ENCODE peak calls at places on chromosome 12, in eight cellular contexts. One of them, this sample, is unnamed. For H3K27me3, the result is how much of the 10 kb centered on the place peaks cover.

GRCh38 chr12:42865282-42865681 is 275.7 kb upstream of the PRICKLE1 start:
- DNase-seq in CD8-positive, alpha-beta T cell: no peak
- DNase-seq in right atrium auricular region: no peak
- DNase-seq in WERI-Rb-1: no peak
- DNase-seq in mammary epithelial cell: peak
- DNase-seq in transverse colon: no peak
- DNase-seq in HCT116: no peak
- DNase-seq in psoas muscle: no peak
- DNase-seq in this sample: no peak

GRCh38 chr12:130747867-130748740 is 32.0 kb upstream of the RIMBP2 start:
- DNase-seq in mammary epithelial cell: peak
- DNase-seq in CD8-positive, alpha-beta T cell: peak
- DNase-seq in psoas muscle: peak
- DNase-seq in HCT116: peak
- DNase-seq in right atrium auricular region: peak
- DNase-seq in WERI-Rb-1: peak
- DNase-seq in transverse colon: peak
- DNase-seq in this sample: peak

GRCh38 chr12:19630536-19630935 is 191.2 kb downstream of the AEBP2 start:
- DNase-seq in transverse colon: no peak
- DNase-seq in WERI-Rb-1: no peak
- DNase-seq in HCT116: no peak
- DNase-seq in mammary epithelial cell: no peak
- DNase-seq in CD8-positive, alpha-beta T cell: no peak
- DNase-seq in right atrium auricular region: no peak
- DNase-seq in psoas muscle: no peak
- DNase-seq in this sample: no peak

GRCh38 chr12:100936661-100937060 is 142.1 kb downstream of the ANO4 start:
- DNase-seq in transverse colon: no peak
- DNase-seq in mammary epithelial cell: no peak
- DNase-seq in psoas muscle: no peak
- DNase-seq in HCT116: no peak
- DNase-seq in WERI-Rb-1: no peak
- DNase-seq in right atrium auricular region: no peak
- DNase-seq in CD8-positive, alpha-beta T cell: no peak
- DNase-seq in this sample: no peak

GRCh38 chr12:52130695-52131094 is 51.2 kb downstream of the SMIM41 start:
- DNase-seq in HCT116: no peak
- DNase-seq in right atrium auricular region: no peak
- DNase-seq in transverse colon: no peak
- DNase-seq in CD8-positive, alpha-beta T cell: no peak
- DNase-seq in psoas muscle: no peak
- DNase-seq in mammary epithelial cell: no peak
- DNase-seq in WERI-Rb-1: no peak
- DNase-seq in this sample: no peak

GRCh38 chr12:56158926-56159461 is 835 bp downstream of the MYL6 start:
- DNase-seq in right atrium auricular region: peak
- DNase-seq in CD8-positive, alpha-beta T cell: no peak
- DNase-seq in mammary epithelial cell: peak
- DNase-seq in transverse colon: peak
- DNase-seq in HCT116: no peak
- DNase-seq in WERI-Rb-1: peak
- DNase-seq in psoas muscle: peak
- DNase-seq in this sample: peak

GRCh38 chr12:117119592-117120198 is 20.5 kb upstream of the TESC start:
- DNase-seq in psoas muscle: peak
- DNase-seq in transverse colon: no peak
- DNase-seq in HCT116: peak
- DNase-seq in right atrium auricular region: no peak
- DNase-seq in WERI-Rb-1: peak
- DNase-seq in CD8-positive, alpha-beta T cell: no peak
- DNase-seq in mammary epithelial cell: no peak
- DNase-seq in this sample: peak

GRCh38 chr12:107079172-107080011 is 14.0 kb downstream of the CRY1 start:
- DNase-seq in WERI-Rb-1: no peak
- DNase-seq in right atrium auricular region: no peak
- DNase-seq in psoas muscle: no peak
- DNase-seq in CD8-positive, alpha-beta T cell: no peak
- DNase-seq in mammary epithelial cell: peak
- DNase-seq in HCT116: no peak
- DNase-seq in transverse colon: no peak
- DNase-seq in this sample: no peak

GRCh38 chr12:111313833-111314259 is 55.0 kb downstream of the PHETA1 start:
- DNase-seq in mammary epithelial cell: peak
- DNase-seq in transverse colon: peak
- DNase-seq in right atrium auricular region: peak
- DNase-seq in WERI-Rb-1: peak
- DNase-seq in CD8-positive, alpha-beta T cell: peak
- DNase-seq in psoas muscle: peak
- DNase-seq in HCT116: peak
- DNase-seq in this sample: peak

GRCh38 chr12:131025939-131026702 is 72.4 kb downstream of the ADGRD1 start:
- DNase-seq in CD8-positive, alpha-beta T cell: no peak
- DNase-seq in mammary epithelial cell: no peak
- DNase-seq in psoas muscle: no peak
- DNase-seq in HCT116: no peak
- DNase-seq in transverse colon: no peak
- DNase-seq in WERI-Rb-1: no peak
- DNase-seq in right atrium auricular region: no peak
- DNase-seq in this sample: no peak

GRCh38 chr12:124504273-124505000 is 63.0 kb downstream of the NCOR2 start:
- DNase-seq in transverse colon: no peak
- DNase-seq in CD8-positive, alpha-beta T cell: no peak
- DNase-seq in HCT116: no peak
- DNase-seq in WERI-Rb-1: no peak
- DNase-seq in mammary epithelial cell: no peak
- DNase-seq in right atrium auricular region: no peak
- DNase-seq in psoas muscle: no peak
- DNase-seq in this sample: no peak

GRCh38 chr12:92421701-92422100 is 276.1 kb upstream of the BTG1 start:
- DNase-seq in right atrium auricular region: no peak
- DNase-seq in WERI-Rb-1: no peak
- DNase-seq in transverse colon: no peak
- DNase-seq in CD8-positive, alpha-beta T cell: no peak
- DNase-seq in mammary epithelial cell: peak
- DNase-seq in psoas muscle: no peak
- DNase-seq in HCT116: no peak
- DNase-seq in this sample: no peak

GRCh38 chr12:80590085-80590484 is 117.3 kb upstream of the MYF6 start:
- DNase-seq in WERI-Rb-1: no peak
- DNase-seq in HCT116: no peak
- DNase-seq in mammary epithelial cell: peak
- DNase-seq in right atrium auricular region: no peak
- DNase-seq in psoas muscle: no peak
- DNase-seq in transverse colon: no peak
- DNase-seq in CD8-positive, alpha-beta T cell: no peak
- DNase-seq in this sample: no peak

GRCh38 chr12:100114574-100114973 is 28.1 kb downstream of the BLTP3B start:
- DNase-seq in WERI-Rb-1: no peak
- DNase-seq in mammary epithelial cell: no peak
- DNase-seq in transverse colon: no peak
- DNase-seq in CD8-positive, alpha-beta T cell: no peak
- DNase-seq in HCT116: no peak
- DNase-seq in psoas muscle: no peak
- DNase-seq in right atrium auricular region: no peak
- DNase-seq in this sample: no peak

DNA sequence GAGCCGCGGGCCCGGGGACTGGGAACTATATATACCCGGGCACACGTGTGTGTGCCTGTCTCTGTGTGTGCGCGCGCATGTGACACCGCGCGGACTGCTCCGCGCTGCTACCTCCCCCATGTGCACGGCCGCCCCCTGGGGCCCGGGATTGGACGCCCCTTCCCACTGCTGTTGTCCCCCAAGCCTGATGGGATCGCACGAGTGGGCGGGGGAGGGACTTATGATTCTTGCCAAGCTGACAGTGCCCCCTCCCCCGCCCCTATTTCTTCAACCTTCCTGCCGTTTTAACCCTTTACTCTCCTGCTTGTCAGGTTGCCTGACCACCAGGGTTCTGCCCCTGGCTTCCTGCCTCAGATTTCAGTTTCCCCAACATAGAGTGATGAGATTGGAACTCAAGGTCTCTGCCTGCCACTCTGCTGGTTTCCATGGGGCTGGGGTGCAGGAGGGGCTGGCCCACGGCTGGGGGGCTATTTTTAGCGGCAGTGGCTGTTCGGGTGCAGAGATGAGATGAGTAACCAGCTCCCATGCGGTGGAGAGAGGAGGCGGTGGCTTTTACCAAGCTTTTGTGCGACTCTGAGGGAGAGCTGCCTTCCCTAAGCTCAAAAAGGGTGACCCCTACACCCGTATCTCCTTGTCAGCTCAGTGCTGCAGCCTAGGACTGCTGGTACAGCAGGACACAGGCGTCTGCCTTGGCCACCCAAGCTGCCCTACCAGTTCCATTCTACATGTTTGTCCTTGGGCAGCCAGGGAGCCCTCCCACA is at the start of gene DDN:
- DNase-seq in right atrium auricular region: no peak
- DNase-seq in transverse colon: no peak
- DNase-seq in mammary epithelial cell: no peak
- DNase-seq in CD8-positive, alpha-beta T cell: no peak
- DNase-seq in WERI-Rb-1: peak
- DNase-seq in HCT116: peak
- DNase-seq in psoas muscle: peak
- DNase-seq in this sample: no peak
- H3K27me3 ChIP-seq in right atrium auricular region: under half
- H3K27me3 ChIP-seq in transverse colon: half or more
- H3K27me3 ChIP-seq in mammary epithelial cell: under half
- H3K27me3 ChIP-seq in CD8-positive, alpha-beta T cell: under half
- H3K27me3 ChIP-seq in WERI-Rb-1: under half
- H3K27me3 ChIP-seq in HCT116: under half
- H3K27me3 ChIP-seq in psoas muscle: half or more
- H3K27me3 ChIP-seq in this sample: under half

GRCh38 chr12:115872919-115873357 is 404.6 kb downstream of the MED13L start:
- DNase-seq in transverse colon: peak
- DNase-seq in CD8-positive, alpha-beta T cell: no peak
- DNase-seq in mammary epithelial cell: peak
- DNase-seq in right atrium auricular region: no peak
- DNase-seq in psoas muscle: no peak
- DNase-seq in WERI-Rb-1: no peak
- DNase-seq in HCT116: peak
- DNase-seq in this sample: peak
- H3K4me3 ChIP-seq in transverse colon: no peak
- H3K4me3 ChIP-seq in CD8-positive, alpha-beta T cell: no peak
- H3K4me3 ChIP-seq in mammary epithelial cell: no peak
- H3K4me3 ChIP-seq in right atrium auricular region: no peak
- H3K4me3 ChIP-seq in psoas muscle: no peak
- H3K4me3 ChIP-seq in WERI-Rb-1: no peak
- H3K4me3 ChIP-seq in HCT116: no peak
- H3K4me3 ChIP-seq in this sample: no peak

GRCh38 chr12:119593578-119594398 is at the start of gene TMEM233:
- DNase-seq in WERI-Rb-1: peak
- DNase-seq in mammary epithelial cell: no peak
- DNase-seq in HCT116: no peak
- DNase-seq in CD8-positive, alpha-beta T cell: no peak
- DNase-seq in transverse colon: no peak
- DNase-seq in psoas muscle: peak
- DNase-seq in right atrium auricular region: no peak
- DNase-seq in this sample: no peak
- H3K27ac ChIP-seq in WERI-Rb-1: no peak
- H3K27ac ChIP-seq in mammary epithelial cell: no peak
- H3K27ac ChIP-seq in HCT116: no peak
- H3K27ac ChIP-seq in CD8-positive, alpha-beta T cell: no peak
- H3K27ac ChIP-seq in transverse colon: no peak
- H3K27ac ChIP-seq in psoas muscle: peak
- H3K27ac ChIP-seq in right atrium auricular region: no peak
- H3K27ac ChIP-seq in this sample: no peak

GRCh38 chr12:114698566-114699163 is 14.7 kb upstream of the TBX3 start:
- DNase-seq in transverse colon: no peak
- DNase-seq in right atrium auricular region: no peak
- DNase-seq in HCT116: no peak
- DNase-seq in psoas muscle: no peak
- DNase-seq in WERI-Rb-1: no peak
- DNase-seq in CD8-positive, alpha-beta T cell: no peak
- DNase-seq in mammary epithelial cell: no peak
- DNase-seq in this sample: no peak

GRCh38 chr12:114697741-114698565 is 14.0 kb upstream of the TBX3 start:
- DNase-seq in HCT116: no peak
- DNase-seq in mammary epithelial cell: no peak
- DNase-seq in psoas muscle: no peak
- DNase-seq in CD8-positive, alpha-beta T cell: no peak
- DNase-seq in transverse colon: no peak
- DNase-seq in WERI-Rb-1: no peak
- DNase-seq in right atrium auricular region: no peak
- DNase-seq in this sample: no peak

GRCh38 chr12:114695305-114695592 is 11.3 kb upstream of the TBX3 start:
- DNase-seq in right atrium auricular region: no peak
- DNase-seq in CD8-positive, alpha-beta T cell: no peak
- DNase-seq in psoas muscle: no peak
- DNase-seq in HCT116: no peak
- DNase-seq in WERI-Rb-1: no peak
- DNase-seq in transverse colon: no peak
- DNase-seq in mammary epithelial cell: no peak
- DNase-seq in this sample: no peak

GRCh38 chr12:114696443-114697245 is 12.7 kb upstream of the TBX3 start:
- DNase-seq in transverse colon: no peak
- DNase-seq in psoas muscle: no peak
- DNase-seq in HCT116: no peak
- DNase-seq in mammary epithelial cell: no peak
- DNase-seq in CD8-positive, alpha-beta T cell: no peak
- DNase-seq in WERI-Rb-1: no peak
- DNase-seq in right atrium auricular region: no peak
- DNase-seq in this sample: no peak

DNA sequence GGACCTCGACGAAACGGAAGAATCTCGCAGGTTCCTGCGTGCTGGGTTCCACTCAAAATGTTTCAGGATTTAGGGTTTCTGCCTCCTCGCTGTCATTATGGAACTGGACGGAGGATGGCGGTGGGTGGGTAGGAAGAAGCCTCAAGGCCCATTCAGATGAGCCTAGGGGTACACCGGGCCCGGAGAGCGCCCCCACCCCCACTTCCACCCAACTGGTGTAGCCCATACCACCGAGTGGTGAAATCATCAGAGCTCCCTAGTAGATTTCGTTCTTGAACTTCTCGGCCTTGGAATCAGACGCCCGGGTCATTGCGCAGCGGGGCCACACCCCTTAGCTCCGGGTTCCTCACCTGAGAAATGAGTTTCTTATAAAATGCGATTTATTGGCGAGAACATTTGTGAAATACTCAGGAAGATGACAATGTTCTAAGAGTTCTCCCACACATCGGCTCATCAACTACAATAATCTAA is 13.3 kb upstream of the TBX3 start:
- DNase-seq in psoas muscle: no peak
- DNase-seq in WERI-Rb-1: no peak
- DNase-seq in right atrium auricular region: no peak
- DNase-seq in mammary epithelial cell: no peak
- DNase-seq in HCT116: no peak
- DNase-seq in CD8-positive, alpha-beta T cell: no peak
- DNase-seq in transverse colon: no peak
- DNase-seq in this sample: no peak
- H3K27me3 ChIP-seq in psoas muscle: half or more
- H3K27me3 ChIP-seq in WERI-Rb-1: half or more
- H3K27me3 ChIP-seq in right atrium auricular region: half or more
- H3K27me3 ChIP-seq in mammary epithelial cell: under half
- H3K27me3 ChIP-seq in HCT116: under half
- H3K27me3 ChIP-seq in CD8-positive, alpha-beta T cell: under half
- H3K27me3 ChIP-seq in transverse colon: half or more
- H3K27me3 ChIP-seq in this sample: half or more